ENCODE peak calls at places on chromosomes 7 and 10, in six cellular contexts. C is heart right ventricle; J is hypothalamus; W is stimulated activated CD4-positive, alpha-beta T cell treated with anti-CD3 and anti-CD28 coated beads, Interleukin-12 subunit alpha, Interleukin-12 subunit beta, amount 100 ng/mL, for 48 hours; R is RWPE1; T is neural progenitor cell. V is an unnamed sample.

GRCh38 chr7:47475880-47476227 is 106.1 kb downstream of the TNS3 start:
- DNase-seq in R (no peak), J (no peak), W (no peak), C (no peak), T (no peak), V (no peak)

GRCh38 chr7:27897441-27897847 is 157.5 kb downstream of the TAX1BP1 start:
- DNase-seq in J (no peak), W (no peak), T (no peak), C (no peak), R (no peak), V (no peak)

GRCh38 chr10:4470231-4470840 is 355.7 kb upstream of the AKR1E2 start:
- DNase-seq in J (no peak), T (no peak), R (peak), C (no peak), W (no peak), V (peak)

GRCh38 chr7:35289376-35289775 is 35.5 kb upstream of the TBX20 start:
- DNase-seq in C (no peak), R (no peak), T (no peak), J (no peak), W (no peak), V (no peak)

GRCh38 chr7:114021135-114021534 is 102.3 kb upstream of the PPP1R3A start:
- DNase-seq in R (no peak), T (no peak), W (no peak), J (no peak), C (no peak), V (no peak)

GRCh38 chr7:22864855-22865606 is 42.4 kb upstream of the TOMM7 start:
- DNase-seq in R (no peak), J (no peak), T (peak), C (peak), W (no peak), V (no peak)

GRCh38 chr7:134870156-134870555 is 90.7 kb downstream of the CALD1 start:
- DNase-seq in W (no peak), T (no peak), R (no peak), C (no peak), J (no peak), V (no peak)

GRCh38 chr10:88617772-88618300 is 31.3 kb downstream of the LIPJ start:
- DNase-seq in C (no peak), W (no peak), T (no peak), R (no peak), J (no peak), V (no peak)

GRCh38 chr7:127066974-127067373 is 185.8 kb downstream of the GRM8 start:
- DNase-seq in C (no peak), T (peak), W (no peak), R (no peak), J (no peak), V (peak)

GRCh38 chr7:107269815-107270214 is 101.0 kb downstream of the HBP1 start:
- DNase-seq in C (no peak), R (no peak), T (no peak), W (no peak), J (no peak), V (no peak)

GRCh38 chr7:140484479-140484878 is 5.2 kb upstream of the MKRN1 start:
- DNase-seq in W (no peak), J (no peak), C (no peak), R (no peak), T (no peak), V (no peak)

GRCh38 chr10:62960416-62960815 is 144.2 kb upstream of the EGR2 start:
- DNase-seq in J (no peak), R (no peak), W (no peak), C (no peak), T (no peak), V (no peak)

GRCh38 chr7:100154651-100155491 is 3.7 kb downstream of the TRAPPC14 start:
- DNase-seq in C (no peak), R (no peak), W (no peak), J (no peak), T (no peak), V (no peak)

GRCh38 chr7:131488361-131488760 is 68.1 kb downstream of the PODXL start:
- DNase-seq in R (no peak), W (no peak), C (no peak), J (no peak), T (no peak), V (peak)

GRCh38 chr7:5532520-5533335 is 109.1 kb upstream of the TNRC18 start:
- DNase-seq in W (no peak), R (no peak), C (peak), T (peak), J (no peak), V (no peak)

GRCh38 chr10:62244785-62245595 is 23.7 kb downstream of the RTKN2 start:
- DNase-seq in R (peak), C (no peak), J (no peak), W (peak), T (peak), V (peak)

GRCh38 chr10:119217937-119218579 is 10.7 kb downstream of the GRK5 start:
- DNase-seq in T (no peak), R (no peak), J (no peak), W (no peak), C (no peak), V (no peak)

GRCh38 chr7:105278973-105279687 is 109.6 kb downstream of the SRPK2 start:
- DNase-seq in T (peak), W (no peak), C (no peak), R (no peak), J (no peak), V (no peak)